ENCODE peak calls at places on chromosome 12, in seven cellular contexts. Z is lung, M is testis, J is body of pancreas, N is K562, X is fibroblast of lung, K is tibial nerve. C is an unnamed sample. For H3K4me1, the result is how much of the 10 kb centered on the place peaks cover.

GRCh38 chr12:93883436-93884154 is 206.4 kb downstream of the CRADD start:
- DNase-seq in Z (no peak), M (no peak), J (no peak), N (no peak), X (peak), K (no peak), C (no peak)

GRCh38 chr12:12333980-12334709 is 15.9 kb downstream of the MANSC1 start:
- DNase-seq in Z (peak), M (peak), J (peak), N (peak), X (peak), K (no peak), C (peak)

GRCh38 chr12:91406920-91407341 is 224.3 kb upstream of the DCN start:
- DNase-seq in Z (no peak), M (no peak), J (no peak), N (no peak), X (no peak), K (no peak), C (no peak)

GRCh38 chr12:89166525-89166934 is 185.8 kb downstream of the DUSP6 start:
- DNase-seq in Z (no peak), M (no peak), J (no peak), N (no peak), X (peak), K (no peak), C (no peak)

GRCh38 chr12:116384629-116385485 is 107.4 kb upstream of the MED13L start:
- DNase-seq in Z (no peak), M (no peak), J (peak), N (no peak), X (peak), K (no peak), C (no peak)

GRCh38 chr12:51687142-51687935 is 96.3 kb downstream of the SCN8A start:
- DNase-seq in Z (no peak), M (no peak), J (no peak), N (no peak), X (peak), K (no peak), C (no peak)

GRCh38 chr12:124279846-124280360 is 15.0 kb upstream of the RFLNA start:
- DNase-seq in Z (no peak), M (no peak), J (no peak), N (no peak), X (no peak), K (no peak), C (no peak)

GRCh38 chr12:79547735-79548347 is 142.9 kb downstream of the PAWR start:
- DNase-seq in Z (no peak), M (peak), J (peak), N (peak), X (peak), K (no peak), C (no peak)

GRCh38 chr12:49327368-49327767 is 4.3 kb downstream of the TROAP start:
- DNase-seq in Z (no peak), M (no peak), J (no peak), N (no peak), X (no peak), K (no peak), C (no peak)

GRCh38 chr12:106248849-106249371 is 1.1 kb upstream of the CKAP4 start:
- DNase-seq in Z (no peak), M (no peak), J (peak), N (no peak), X (peak), K (no peak), C (no peak)

GRCh38 chr12:82958966-82959365 is 272.3 kb downstream of the TMTC2 start:
- DNase-seq in Z (no peak), M (no peak), J (no peak), N (no peak), X (no peak), K (no peak), C (no peak)

GRCh38 chr12:2339022-2339431 is 286.2 kb downstream of the CACNA1C start:
- DNase-seq in Z (no peak), M (no peak), J (no peak), N (no peak), X (peak), K (no peak), C (no peak)

GRCh38 chr12:43692064-43692463 is 66.5 kb downstream of the PUS7L start:
- DNase-seq in Z (no peak), M (no peak), J (no peak), N (peak), X (peak), K (no peak), C (no peak)

GRCh38 chr12:10082057-10082874 is 16.5 kb downstream of the CLEC1A start:
- DNase-seq in Z (no peak), M (no peak), J (no peak), N (no peak), X (no peak), K (no peak), C (no peak)

GRCh38 chr12:132201391-132202120 is 57.3 kb downstream of the NOC4L start:
- DNase-seq in Z (no peak), M (no peak), J (no peak), N (no peak), X (no peak), K (no peak), C (no peak)

GRCh38 chr12:85568395-85569103 is 267.7 kb downstream of the RASSF9 start:
- DNase-seq in Z (no peak), M (no peak), J (peak), N (no peak), X (no peak), K (no peak), C (no peak)

GRCh38 chr12:124603910-124604775 is 36.7 kb upstream of the NCOR2 start:
- DNase-seq in Z (no peak), M (no peak), J (no peak), N (no peak), X (no peak), K (no peak), C (no peak)

GRCh38 chr12:77777274-77777673 is 53.4 kb upstream of the NAV3 start:
- DNase-seq in Z (no peak), M (no peak), J (no peak), N (no peak), X (peak), K (no peak), C (no peak)

GRCh38 chr12:53626702-53627169 is 554 bp upstream of the ATF7 start:
- DNase-seq in Z (no peak), M (no peak), J (no peak), N (peak), X (no peak), K (no peak), C (no peak)

GRCh38 chr12:128982134-128982533 is 128.9 kb downstream of the GLT1D1 start:
- DNase-seq in Z (no peak), M (no peak), J (no peak), N (no peak), X (no peak), K (no peak), C (no peak)

GRCh38 chr12:50635857-50636256 is 128.0 kb upstream of the ATF1 start:
- DNase-seq in Z (no peak), M (no peak), J (no peak), N (no peak), X (no peak), K (no peak), C (no peak)

GRCh38 chr12:15788266-15789214 is 648 bp downstream of the EPS8 start:
- DNase-seq in Z (peak), M (peak), J (peak), N (peak), X (peak), K (peak), C (peak)

GRCh38 chr12:19967486-19967885 is 400.9 kb upstream of the PDE3A start:
- DNase-seq in Z (no peak), M (no peak), J (peak), N (no peak), X (peak), K (no peak), C (no peak)

GRCh38 chr12:6551496-6552139 is 4.2 kb downstream of the IFFO1 start:
- DNase-seq in Z (no peak), M (no peak), J (no peak), N (no peak), X (peak), K (no peak), C (no peak)

GRCh38 chr12:6554990-6555691 is 701 bp downstream of the IFFO1 start:
- DNase-seq in Z (no peak), M (peak), J (no peak), N (no peak), X (no peak), K (no peak), C (no peak)

GRCh38 chr12:6554168-6554989 is 1.5 kb downstream of the IFFO1 start:
- DNase-seq in Z (peak), M (peak), J (peak), N (peak), X (peak), K (peak), C (peak)

GRCh38 chr12:6552140-6552551 is 3.7 kb downstream of the IFFO1 start:
- DNase-seq in Z (no peak), M (peak), J (no peak), N (no peak), X (no peak), K (no peak), C (no peak)

GRCh38 chr12:6553051-6553868 is 2.6 kb downstream of the IFFO1 start:
- DNase-seq in Z (no peak), M (peak), J (no peak), N (no peak), X (peak), K (peak), C (no peak)
- H3K4me3 ChIP-seq in Z (no peak), M (no peak), J (no peak), N (no peak), X (peak), K (no peak), C (no peak)

GRCh38 chr12:47774664-47775063 is 1.6 kb downstream of the SLC48A1 start:
- DNase-seq in Z (no peak), M (no peak), J (no peak), N (peak), X (no peak), K (no peak), C (no peak)
- H3K4me1 ChIP-seq in Z (under half), M (under half), J (under half), N (half or more), X (under half), K (half or more), C (under half)

GRCh38 chr12:6333029-6333428 is 8.8 kb downstream of the TNFRSF1A start:
- DNase-seq in Z (no peak), M (no peak), J (no peak), N (no peak), X (no peak), K (no peak), C (peak)
- H3K27ac ChIP-seq in Z (no peak), M (no peak), J (peak), N (no peak), X (peak), K (peak), C (peak)

GRCh38 chr12:102950950-102951490 is 6.5 kb upstream of the ASCL1 start:
- DNase-seq in Z (no peak), M (no peak), J (no peak), N (no peak), X (no peak), K (no peak), C (no peak)
- H3K4me3 ChIP-seq in Z (no peak), M (peak), J (no peak), N (no peak), X (no peak), K (no peak), C (no peak)

GRCh38 chr12:111411187-111411764 is 5.6 kb downstream of the SH2B3 start:
- DNase-seq in Z (no peak), M (no peak), J (no peak), N (no peak), X (no peak), K (no peak), C (no peak)
- H3K4me1 ChIP-seq in Z (under half), M (under half), J (half or more), N (half or more), X (half or more), K (half or more), C (half or more)

DNA sequence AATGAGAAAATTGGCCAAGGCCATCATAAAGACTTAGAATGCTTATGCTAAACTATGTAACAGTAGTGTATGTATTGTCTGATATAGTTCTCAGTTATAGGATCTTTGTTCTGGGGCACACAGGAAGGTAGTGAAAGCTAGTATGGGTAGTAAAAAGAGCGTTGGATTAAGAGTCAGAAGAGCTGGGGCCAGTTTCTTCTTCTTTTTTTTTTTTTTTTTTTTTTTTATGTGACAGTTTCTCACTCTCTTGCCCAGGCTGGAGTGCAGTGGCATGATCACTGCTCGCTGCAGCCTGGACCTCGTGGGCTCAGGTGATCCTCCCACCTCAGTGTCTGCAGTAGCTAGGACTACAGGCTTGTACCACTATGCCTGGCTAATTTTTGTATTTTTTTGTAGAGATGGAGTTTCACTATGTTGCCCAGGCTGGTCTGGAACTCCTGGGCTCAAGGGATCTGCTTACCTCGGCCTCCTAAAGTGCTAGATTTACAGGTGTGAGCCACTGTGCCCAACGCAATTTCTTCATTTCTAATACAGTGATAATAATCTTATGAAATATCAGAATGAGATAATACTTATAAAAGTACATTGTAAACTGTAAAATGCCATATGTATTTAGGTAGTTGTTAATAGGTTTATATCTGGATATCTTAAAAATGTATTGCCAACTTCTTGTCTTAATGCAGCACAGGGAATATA is 7.4 kb downstream of the MDM2 start:
- DNase-seq in Z (no peak), M (no peak), J (no peak), N (no peak), X (no peak), K (no peak), C (no peak)
- H3K27ac ChIP-seq in Z (no peak), M (no peak), J (no peak), N (no peak), X (no peak), K (no peak), C (no peak)

GRCh38 chr12:664075-664778 is 982 bp upstream of the NINJ2 start:
- DNase-seq in Z (no peak), M (no peak), J (no peak), N (peak), X (no peak), K (no peak), C (no peak)

GRCh38 chr12:664779-665092 is 1.5 kb upstream of the NINJ2 start:
- DNase-seq in Z (no peak), M (no peak), J (no peak), N (no peak), X (no peak), K (no peak), C (no peak)

GRCh38 chr12:663293-663871 is at the start of gene NINJ2:
- DNase-seq in Z (no peak), M (peak), J (no peak), N (peak), X (no peak), K (no peak), C (no peak)

GRCh38 chr12:661720-662486 is 1.3 kb downstream of the NINJ2 start:
- DNase-seq in Z (no peak), M (peak), J (no peak), N (peak), X (no peak), K (no peak), C (no peak)

GRCh38 chr12:662541-663292 is 528 bp downstream of the NINJ2 start:
- DNase-seq in Z (no peak), M (no peak), J (no peak), N (no peak), X (no peak), K (no peak), C (no peak)
- H3K4me3 ChIP-seq in Z (no peak), M (no peak), J (no peak), N (no peak), X (no peak), K (peak), C (peak)

GRCh38 chr12:6460751-6461371 is 9.0 kb downstream of the TAPBPL start:
- DNase-seq in Z (no peak), M (no peak), J (no peak), N (no peak), X (no peak), K (no peak), C (no peak)
- H3K4me1 ChIP-seq in Z (under half), M (under half), J (under half), N (under half), X (under half), K (under half), C (half or more)

GRCh38 chr12:18079541-18080230 is 10.3 kb downstream of the RERGL start:
- DNase-seq in Z (no peak), M (no peak), J (no peak), N (no peak), X (no peak), K (no peak), C (no peak)

GRCh38 chr12:18068355-18068754 is 21.6 kb downstream of the RERGL start:
- DNase-seq in Z (no peak), M (no peak), J (no peak), N (no peak), X (no peak), K (no peak), C (no peak)

GRCh38 chr12:18072723-18073122 is 17.3 kb downstream of the RERGL start:
- DNase-seq in Z (no peak), M (no peak), J (no peak), N (no peak), X (no peak), K (no peak), C (no peak)

DNA sequence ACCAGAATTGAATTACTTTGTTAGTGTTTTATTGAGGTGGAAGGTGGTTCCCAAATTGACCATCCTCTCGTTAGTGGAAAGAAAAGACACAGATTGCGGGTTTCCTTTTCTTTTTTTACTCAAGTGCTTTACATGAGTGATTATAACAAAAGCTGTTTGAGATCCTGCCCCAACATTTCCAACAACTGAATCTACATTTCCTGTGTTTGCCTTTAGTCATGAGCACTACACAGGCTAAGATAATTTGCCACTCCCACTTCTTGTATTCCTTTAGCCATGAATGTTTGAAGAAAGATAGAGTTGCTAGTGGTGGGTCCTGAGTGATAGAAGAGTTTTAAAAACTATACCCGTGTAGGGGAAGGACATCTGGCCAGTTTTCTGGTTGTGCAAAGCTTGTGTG is 16.0 kb downstream of the RERGL start:
- DNase-seq in Z (no peak), M (no peak), J (no peak), N (no peak), X (no peak), K (no peak), C (no peak)
- H3K27ac ChIP-seq in Z (no peak), M (no peak), J (no peak), N (no peak), X (no peak), K (no peak), C (no peak)

C was measured in CD8-positive, alpha-beta memory T cell.